ENCODE peak calls at places on chromosomes 16 and 17, in nine cellular contexts. B is cardiac muscle cell, R is GM23338, N is fibroblast of mammary gland, M is heart right ventricle, L is colonic mucosa, V is right lobe of liver, E is tibial nerve, O is mesendoderm. A is an unnamed sample.

GRCh38 chr17:3690094-3690715 is 5.8 kb downstream of the P2RX5 start:
- DNase-seq in N (no peak), L (no peak), B (no peak), M (no peak), O (no peak), V (no peak), R (no peak), E (no peak), A (no peak)

GRCh38 chr16:17161034-17161433 is 309.7 kb downstream of the XYLT1 start:
- DNase-seq in R (peak; percentile 30), L (no peak), V (no peak), M (no peak), B (no peak), O (no peak), N (no peak), E (no peak), A (no peak)

GRCh38 chr17:80703109-80703508 is 158.5 kb downstream of the RPTOR start:
- DNase-seq in L (no peak), M (no peak), N (no peak), B (no peak), R (no peak), O (peak; percentile 71), V (no peak), E (no peak), A (no peak)

GRCh38 chr16:1486551-1487390 is 2.0 kb downstream of the PTX4 start:
- DNase-seq in M (no peak), O (no peak), B (no peak), N (no peak), E (no peak), V (no peak), L (no peak), R (no peak), A (peak; percentile 68)

GRCh38 chr17:21814776-21815175 is 122.5 kb downstream of the KCNJ18 start:
- DNase-seq in N (no peak), O (no peak), B (no peak), M (no peak), E (no peak), V (no peak), L (no peak), R (no peak), A (no peak)

GRCh38 chr16:50300942-50301625 is 34.7 kb downstream of the ADCY7 start:
- DNase-seq in E (no peak), N (peak; percentile 37), O (no peak), L (no peak), M (no peak), V (no peak), R (no peak), B (peak; percentile 43), A (no peak)

GRCh38 chr17:79806863-79807720 is 10.2 kb upstream of the CBX8 start:
- DNase-seq in V (no peak), L (no peak), E (no peak), M (no peak), O (no peak), B (no peak), R (no peak), N (no peak), A (no peak)

GRCh38 chr16:1530349-1530882 is 3.0 kb upstream of the TMEM204 start:
- DNase-seq in E (no peak), O (no peak), V (no peak), B (no peak), R (no peak), N (no peak), M (no peak), L (no peak), A (no peak)

GRCh38 chr16:1989826-1990335 is at the start of gene SYNGR3:
- DNase-seq in M (no peak), R (peak; percentile 54), B (no peak), V (no peak), N (no peak), E (no peak), L (no peak), O (peak; percentile 39), A (no peak)

GRCh38 chr16:23324727-23325126 is 22.6 kb downstream of the SCNN1B start:
- DNase-seq in B (no peak), O (no peak), L (peak; percentile 96), V (no peak), M (peak; percentile 72), N (no peak), E (no peak), R (no peak), A (no peak)

GRCh38 chr17:69451416-69452394 is 37.2 kb downstream of the MAP2K6 start:
- DNase-seq in M (no peak), B (no peak), N (no peak), L (no peak), O (peak; percentile 41), R (peak; percentile 71), E (no peak), V (no peak), A (no peak)

GRCh38 chr17:16491131-16491702 is 776 bp downstream of the LRRC75A start:
- DNase-seq in E (no peak), B (no peak), L (peak; percentile 50), V (no peak), N (no peak), M (no peak), O (no peak), R (peak; percentile 64), A (no peak)

GRCh38 chr17:56902350-56902749 is 11.5 kb downstream of the TRIM25 start:
- DNase-seq in M (no peak), V (peak; percentile 28), O (peak; percentile 34), B (peak; percentile 30), R (no peak), L (no peak), N (peak; percentile 43), E (no peak), A (no peak)

GRCh38 chr16:180101-180920 is at the start of gene HBQ1:
- DNase-seq in M (peak; percentile 24), B (peak; percentile 45), V (no peak), N (no peak), O (peak; percentile 36), E (no peak), L (no peak), R (peak; percentile 71), A (no peak)

DNA sequence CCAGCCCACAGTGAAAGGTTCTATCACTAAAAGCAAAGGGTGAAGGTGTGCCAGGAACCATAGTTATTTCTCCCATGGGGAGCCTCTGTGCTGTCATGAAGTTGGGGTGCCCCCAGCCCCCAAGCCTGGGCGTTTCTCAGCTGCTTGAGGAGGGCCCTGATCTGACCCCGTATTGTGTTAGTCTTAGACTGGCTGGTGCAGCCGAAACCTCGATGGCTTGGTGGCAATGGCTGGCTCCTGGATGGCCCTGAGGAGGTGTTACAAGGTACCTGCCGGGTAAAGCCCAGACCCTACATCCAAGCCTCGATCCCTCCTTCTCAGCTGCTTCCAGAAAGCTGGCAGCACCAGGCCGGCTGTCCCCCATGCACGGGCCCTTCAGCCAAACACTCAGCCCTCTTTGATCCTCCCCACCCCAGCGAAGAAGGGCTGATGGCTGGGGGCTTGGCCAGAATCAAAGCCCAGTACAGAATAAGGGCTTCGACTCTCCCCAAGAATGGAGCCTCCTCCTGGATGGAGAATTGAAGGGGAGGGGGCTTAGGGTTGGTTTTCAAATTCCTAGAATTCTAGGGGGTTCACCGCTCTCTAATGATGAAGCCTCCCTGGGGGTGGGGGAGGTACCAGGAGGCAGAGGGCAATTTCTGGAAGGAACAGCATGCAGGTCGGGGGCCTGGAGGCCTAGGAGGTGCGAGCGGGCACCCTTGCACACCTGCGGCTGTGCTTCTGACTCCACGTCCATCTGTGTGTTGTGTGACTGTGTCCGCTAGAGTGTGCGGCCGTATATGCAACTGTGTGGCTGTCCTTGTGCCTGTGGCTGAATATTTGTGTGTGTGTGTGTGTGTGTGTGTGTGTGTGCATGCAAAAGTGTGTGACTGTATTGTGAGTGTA is 23.7 kb downstream of the WFDC1 start:
- DNase-seq in R (no peak), E (no peak), O (no peak), M (no peak), V (no peak), L (no peak), B (no peak), N (no peak), A (no peak)
- H3K4me3 ChIP-seq in R (no peak overlapping the region), E (no peak overlapping the region), O (no peak overlapping the region), M (no peak overlapping the region), V (no peak overlapping the region), L (no peak overlapping the region), B (no peak overlapping the region), N (no peak overlapping the region), A (no peak overlapping the region)

GRCh38 chr17:75875940-75876189 is 2.5 kb downstream of the TRIM47 start:
- DNase-seq in N (no peak), L (no peak), V (no peak), B (no peak), O (no peak), R (no peak), M (peak; percentile 49), E (no peak), A (no peak)
- H3K4me3 ChIP-seq in N (no peak overlapping the region), L (peak overlapping the region; percentile 71), V (peak overlapping the region; percentile 70), B (no peak overlapping the region), O (no peak overlapping the region), R (no peak overlapping the region), M (peak overlapping the region; percentile 87), E (peak overlapping the region; percentile 68), A (no peak overlapping the region)

GRCh38 chr16:89863741-89864391 is 9.5 kb upstream of the TCF25 start:
- DNase-seq in E (no peak), O (peak; percentile 52), B (peak; percentile 73), L (no peak), V (no peak), N (peak; percentile 25), R (no peak), M (peak; percentile 35), A (no peak)
- H3K4me3 ChIP-seq in E (no peak overlapping the region), O (no peak overlapping the region), B (no peak overlapping the region), L (no peak overlapping the region), V (no peak overlapping the region), N (no peak overlapping the region), R (no peak overlapping the region), M (peak overlapping the region; percentile 18), A (no peak overlapping the region)

GRCh38 chr17:49821916-49822315 is 26.0 kb downstream of the TAC4 start:
- DNase-seq in E (no peak), M (no peak), O (no peak), R (no peak), L (no peak), B (no peak), N (no peak), V (no peak), A (no peak)
- H3K4me3 ChIP-seq in E (no peak overlapping the region), M (no peak overlapping the region), O (no peak overlapping the region), R (no peak overlapping the region), L (no peak overlapping the region), B (no peak overlapping the region), N (no peak overlapping the region), V (no peak overlapping the region), A (no peak overlapping the region)

DNA sequence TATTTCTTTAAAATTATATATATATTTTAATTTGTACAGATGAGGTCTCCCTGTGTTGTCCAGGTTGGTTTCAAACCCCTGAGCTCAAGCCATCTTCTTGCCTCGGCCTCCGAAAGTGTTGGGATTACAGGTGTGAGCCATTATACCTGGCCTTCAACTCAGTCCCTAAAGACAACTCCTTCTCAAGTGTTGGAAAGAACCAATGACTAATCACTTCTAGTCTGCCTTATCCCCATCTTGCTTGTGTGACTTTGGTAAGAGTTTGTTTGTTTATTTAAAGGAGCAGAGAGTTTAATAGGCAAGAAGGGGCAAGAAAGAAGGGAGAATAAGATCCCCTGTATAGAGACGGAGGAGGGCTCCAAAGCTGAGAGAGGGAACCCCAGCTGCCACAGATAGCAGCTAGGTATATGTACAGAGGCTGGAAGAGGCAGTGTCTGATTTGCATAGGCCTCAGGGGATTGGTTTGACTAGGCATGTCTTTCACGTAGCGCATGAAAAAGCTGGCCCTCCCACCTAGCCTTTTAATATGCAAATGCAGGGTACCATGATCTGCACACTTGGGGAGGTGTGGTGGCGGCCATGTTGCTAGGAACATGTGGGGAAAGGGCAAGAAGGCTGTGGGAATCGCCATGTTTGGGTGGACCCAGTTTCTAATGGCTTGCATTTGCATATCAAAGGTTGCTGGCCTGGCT is 21.5 kb downstream of the ABCC1 start:
- DNase-seq in N (no peak), O (peak; percentile 86), E (no peak), L (no peak), R (peak; percentile 98), B (no peak), M (no peak), V (no peak), A (no peak)
- H3K4me3 ChIP-seq in N (no peak overlapping the region), O (no peak overlapping the region), E (no peak overlapping the region), L (no peak overlapping the region), R (peak overlapping the region; percentile 35), B (no peak overlapping the region), M (no peak overlapping the region), V (no peak overlapping the region), A (no peak overlapping the region)

A was measured in HL-60.